ENCODE peak calls at places on chromosomes 11 and 22, in four cellular contexts. One of them, this sample, is unnamed.

GRCh38 chr11:69470301-69470700 is 11.2 kb upstream of the LINC01488 start:
- DNase-seq in K562: no peak
- DNase-seq in GM12878: no peak
- DNase-seq in HepG2: peak; percentile 47
- DNase-seq in this sample: no peak

GRCh38 chr11:65872555-65873279 is at the start of gene EFEMP2:
- DNase-seq in K562: no peak
- DNase-seq in GM12878: no peak
- DNase-seq in HepG2: no peak
- DNase-seq in this sample: no peak

GRCh38 chr11:69510471-69511357 is 29.3 kb downstream of the LINC01488 start:
- DNase-seq in K562: no peak
- DNase-seq in GM12878: no peak
- DNase-seq in HepG2: no peak
- DNase-seq in this sample: no peak

GRCh38 chr11:62680825-62681240 is 2.0 kb upstream of the UBXN1 start:
- DNase-seq in K562: peak; percentile 66
- DNase-seq in GM12878: no peak
- DNase-seq in HepG2: peak; percentile 80
- DNase-seq in this sample: no peak

GRCh38 chr22:30922151-30922611 is 46.4 kb downstream of the MORC2 start:
- DNase-seq in K562: no peak
- DNase-seq in GM12878: peak; percentile 60
- DNase-seq in HepG2: no peak
- DNase-seq in this sample: no peak

GRCh38 chr22:19183216-19183615 is 4.7 kb upstream of the SLC25A1 start:
- DNase-seq in K562: no peak
- DNase-seq in GM12878: no peak
- DNase-seq in HepG2: no peak
- DNase-seq in this sample: no peak

GRCh38 chr11:47527186-47527585 is 25.7 kb downstream of the CELF1 start:
- DNase-seq in K562: no peak
- DNase-seq in GM12878: no peak
- DNase-seq in HepG2: no peak
- DNase-seq in this sample: no peak

GRCh38 chr11:2990617-2991476 is 1.3 kb downstream of the NAP1L4 start:
- DNase-seq in K562: peak; percentile 39
- DNase-seq in GM12878: no peak
- DNase-seq in HepG2: peak; percentile 77
- DNase-seq in this sample: no peak

GRCh38 chr11:65591939-65592814 is 3.4 kb downstream of the KCNK7 start:
- DNase-seq in K562: no peak
- DNase-seq in GM12878: no peak
- DNase-seq in HepG2: no peak
- DNase-seq in this sample: peak; percentile 79

GRCh38 chr11:363948-364761 is 5.1 kb upstream of the B4GALNT4 start:
- DNase-seq in K562: no peak
- DNase-seq in GM12878: no peak
- DNase-seq in HepG2: peak; percentile 62
- DNase-seq in this sample: peak; percentile 82

GRCh38 chr11:93905384-93905783 is 55.0 kb upstream of the VSTM5 start:
- DNase-seq in K562: no peak
- DNase-seq in GM12878: no peak
- DNase-seq in HepG2: peak; percentile 33
- DNase-seq in this sample: no peak

GRCh38 chr11:15198284-15198683 is 83.6 kb downstream of the INSC start:
- DNase-seq in K562: no peak
- DNase-seq in GM12878: no peak
- DNase-seq in HepG2: no peak
- DNase-seq in this sample: no peak

GRCh38 chr11:46383974-46384701 is 2.7 kb downstream of the MDK start:
- DNase-seq in K562: peak; percentile 46
- DNase-seq in GM12878: no peak
- DNase-seq in HepG2: no peak
- DNase-seq in this sample: no peak

GRCh38 chr11:532512-533048 is 2.8 kb downstream of the HRAS start:
- DNase-seq in K562: no peak
- DNase-seq in GM12878: no peak
- DNase-seq in HepG2: no peak
- DNase-seq in this sample: peak; percentile 8

GRCh38 chr22:32839776-32840571 is 38.5 kb downstream of the TIMP3 start:
- DNase-seq in K562: no peak
- DNase-seq in GM12878: no peak
- DNase-seq in HepG2: no peak
- DNase-seq in this sample: no peak

GRCh38 chr11:10666976-10667892 is 26.3 kb downstream of the IRAG1 start:
- DNase-seq in K562: no peak
- DNase-seq in GM12878: no peak
- DNase-seq in HepG2: no peak
- DNase-seq in this sample: no peak

GRCh38 chr11:3834349-3835099 is 6.2 kb downstream of the RHOG start:
- DNase-seq in K562: peak; percentile 89
- DNase-seq in GM12878: no peak
- DNase-seq in HepG2: no peak
- DNase-seq in this sample: peak; percentile 28

GRCh38 chr11:59545179-59546020 is 34.1 kb downstream of the OR4D9 start:
- DNase-seq in K562: peak; percentile 91
- DNase-seq in GM12878: no peak
- DNase-seq in HepG2: no peak
- DNase-seq in this sample: no peak

GRCh38 chr11:8357891-8358566 is 94.4 kb upstream of the LMO1 start:
- DNase-seq in K562: no peak
- DNase-seq in GM12878: no peak
- DNase-seq in HepG2: no peak
- DNase-seq in this sample: no peak

GRCh38 chr22:45880091-45880651 is 96.8 kb downstream of the WNT7B start:
- DNase-seq in K562: no peak
- DNase-seq in GM12878: no peak
- DNase-seq in HepG2: no peak
- DNase-seq in this sample: no peak

GRCh38 chr11:87740968-87741367 is 434.3 kb downstream of the RAB38 start:
- DNase-seq in K562: no peak
- DNase-seq in GM12878: no peak
- DNase-seq in HepG2: no peak
- DNase-seq in this sample: no peak

GRCh38 chr22:20885557-20886323 is 26.9 kb downstream of the SNAP29 start:
- DNase-seq in K562: peak; percentile 98
- DNase-seq in GM12878: no peak
- DNase-seq in HepG2: peak; percentile 85
- DNase-seq in this sample: peak; percentile 89

GRCh38 chr11:108635106-108635505 is 29.8 kb upstream of the DDX10 start:
- DNase-seq in K562: no peak
- DNase-seq in GM12878: no peak
- DNase-seq in HepG2: no peak
- DNase-seq in this sample: no peak

GRCh38 chr11:108629274-108629673 is 35.6 kb upstream of the DDX10 start:
- DNase-seq in K562: no peak
- DNase-seq in GM12878: no peak
- DNase-seq in HepG2: no peak
- DNase-seq in this sample: no peak

GRCh38 chr11:108628326-108628725 is 34.8 kb upstream of the EXPH5 start:
- DNase-seq in K562: no peak
- DNase-seq in GM12878: no peak
- DNase-seq in HepG2: no peak
- DNase-seq in this sample: no peak

GRCh38 chr11:108628812-108629211 is 35.2 kb upstream of the EXPH5 start:
- DNase-seq in K562: no peak
- DNase-seq in GM12878: no peak
- DNase-seq in HepG2: no peak
- DNase-seq in this sample: no peak

GRCh38 chr11:108632041-108632440 is 32.8 kb upstream of the DDX10 start:
- DNase-seq in K562: no peak
- DNase-seq in GM12878: no peak
- DNase-seq in HepG2: no peak
- DNase-seq in this sample: no peak
- TF ChIP-seq NR2C2 in K562: no peak
- TF ChIP-seq NR2C2 in GM12878: no peak
- TF ChIP-seq NR2C2 in HepG2: no peak
- TF ChIP-seq NR2C2 in this sample: no peak

GRCh38 chr11:34970480-34970879 is 54.1 kb downstream of the PDHX start:
- DNase-seq in K562: no peak
- DNase-seq in GM12878: no peak
- DNase-seq in HepG2: no peak
- DNase-seq in this sample: no peak

GRCh38 chr11:34970033-34970432 is 53.6 kb downstream of the PDHX start:
- DNase-seq in K562: no peak
- DNase-seq in GM12878: no peak
- DNase-seq in HepG2: peak; percentile 2
- DNase-seq in this sample: no peak

GRCh38 chr11:34976496-34976895 is 60.1 kb downstream of the PDHX start:
- DNase-seq in K562: no peak
- DNase-seq in GM12878: no peak
- DNase-seq in HepG2: no peak
- DNase-seq in this sample: no peak

GRCh38 chr11:34975482-34975881 is 59.1 kb downstream of the PDHX start:
- DNase-seq in K562: no peak
- DNase-seq in GM12878: no peak
- DNase-seq in HepG2: peak; percentile 2
- DNase-seq in this sample: no peak

GRCh38 chr11:34972892-34973291 is 56.5 kb downstream of the PDHX start:
- DNase-seq in K562: no peak
- DNase-seq in GM12878: no peak
- DNase-seq in HepG2: no peak
- DNase-seq in this sample: no peak
- TF ChIP-seq NR2C2 in K562: no peak
- TF ChIP-seq NR2C2 in GM12878: no peak
- TF ChIP-seq NR2C2 in HepG2: no peak
- TF ChIP-seq NR2C2 in this sample: no peak

GRCh38 chr22:23071163-23072034 is 1.1 kb downstream of the GNAZ start:
- DNase-seq in K562: no peak
- DNase-seq in GM12878: no peak
- DNase-seq in HepG2: no peak
- DNase-seq in this sample: peak; percentile 22
- TF ChIP-seq NR2C2 in K562: no peak
- TF ChIP-seq NR2C2 in GM12878: no peak
- TF ChIP-seq NR2C2 in HepG2: no peak
- TF ChIP-seq NR2C2 in this sample: no peak

DNA sequence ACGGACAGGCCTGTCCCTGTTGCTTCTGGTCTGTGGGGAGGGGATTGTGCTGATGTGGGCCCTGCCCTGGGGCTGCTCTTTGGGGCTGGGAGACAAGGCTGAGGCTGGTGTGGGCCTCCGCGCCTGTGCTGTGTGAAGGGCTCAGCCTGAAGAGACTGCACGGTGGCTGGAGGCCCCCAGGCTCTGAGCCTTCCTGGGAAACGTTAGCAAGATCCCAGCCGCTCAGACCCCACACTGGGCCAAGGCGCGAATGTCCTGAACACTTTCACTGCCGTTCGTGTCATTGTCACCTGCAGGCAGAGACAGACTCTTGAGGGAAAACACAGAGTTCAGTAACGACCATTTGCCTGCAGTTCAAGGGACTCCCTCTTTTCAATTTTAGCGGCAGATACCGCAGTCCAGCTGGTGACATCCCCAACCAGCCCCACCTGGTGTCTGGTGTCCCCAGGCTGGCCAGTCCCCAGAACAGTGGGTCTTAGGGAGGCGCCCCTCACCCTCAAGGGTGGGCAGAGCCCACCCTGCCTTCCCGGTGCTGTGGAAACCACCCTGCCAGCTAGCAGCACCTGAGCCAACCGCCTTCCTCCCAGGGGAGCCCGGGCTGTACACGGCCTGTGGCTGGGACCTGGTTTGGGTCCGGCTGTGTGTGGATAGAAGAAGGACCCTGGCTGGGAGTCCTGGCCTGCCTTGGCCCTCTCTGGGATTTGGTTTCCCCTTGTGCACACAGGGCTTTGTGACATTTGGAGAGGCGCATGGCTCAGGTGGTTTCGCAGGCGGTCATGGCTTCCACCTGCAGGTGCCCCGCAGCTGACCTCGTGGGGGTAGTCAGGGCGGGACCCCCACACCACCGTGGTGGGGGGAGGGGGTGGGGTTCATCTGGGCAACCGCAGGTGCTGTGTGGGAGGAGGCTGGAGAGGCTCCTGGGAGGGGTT is 5.7 kb downstream of the PANX2 start:
- DNase-seq in K562: no peak
- DNase-seq in GM12878: no peak
- DNase-seq in HepG2: no peak
- DNase-seq in this sample: no peak
- TF ChIP-seq NR2C2 in K562: no peak
- TF ChIP-seq NR2C2 in GM12878: no peak
- TF ChIP-seq NR2C2 in HepG2: no peak
- TF ChIP-seq NR2C2 in this sample: no peak

GRCh38 chr11:27574342-27574741 is 67.8 kb upstream of the LIN7C start:
- DNase-seq in K562: no peak
- DNase-seq in GM12878: no peak
- DNase-seq in HepG2: no peak
- DNase-seq in this sample: no peak

GRCh38 chr11:27571151-27571840 is 64.7 kb upstream of the LIN7C start:
- DNase-seq in K562: no peak
- DNase-seq in GM12878: no peak
- DNase-seq in HepG2: no peak
- DNase-seq in this sample: no peak

GRCh38 chr11:27570542-27570941 is 64.0 kb upstream of the LIN7C start:
- DNase-seq in K562: no peak
- DNase-seq in GM12878: no peak
- DNase-seq in HepG2: no peak
- DNase-seq in this sample: no peak
- TF ChIP-seq NR2C2 in K562: no peak
- TF ChIP-seq NR2C2 in GM12878: no peak
- TF ChIP-seq NR2C2 in HepG2: no peak
- TF ChIP-seq NR2C2 in this sample: no peak

DNA sequence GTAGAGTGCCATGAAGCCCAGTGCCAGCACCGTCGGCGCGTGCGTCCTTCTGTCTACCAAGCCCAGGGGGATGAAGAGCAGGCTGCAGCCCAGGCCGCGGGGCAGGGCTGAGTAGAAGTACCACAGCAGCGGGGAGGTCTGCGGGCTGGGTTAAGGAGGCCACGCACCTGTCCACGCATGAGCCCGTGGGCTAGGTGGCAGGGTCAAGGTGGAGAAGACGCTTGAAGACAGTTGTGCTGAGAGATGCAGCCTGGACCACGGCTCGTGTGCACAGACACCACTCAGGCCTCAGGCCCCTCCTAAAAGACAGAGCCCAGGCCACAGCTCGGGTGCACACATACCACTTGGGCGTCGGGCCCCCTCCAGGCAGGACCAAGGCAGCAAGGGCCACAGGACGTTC is 10.4 kb downstream of the ALG12 start:
- DNase-seq in K562: no peak
- DNase-seq in GM12878: no peak
- DNase-seq in HepG2: no peak
- DNase-seq in this sample: no peak
- TF ChIP-seq NR2C2 in K562: no peak
- TF ChIP-seq NR2C2 in GM12878: no peak
- TF ChIP-seq NR2C2 in HepG2: no peak
- TF ChIP-seq NR2C2 in this sample: no peak

DNA sequence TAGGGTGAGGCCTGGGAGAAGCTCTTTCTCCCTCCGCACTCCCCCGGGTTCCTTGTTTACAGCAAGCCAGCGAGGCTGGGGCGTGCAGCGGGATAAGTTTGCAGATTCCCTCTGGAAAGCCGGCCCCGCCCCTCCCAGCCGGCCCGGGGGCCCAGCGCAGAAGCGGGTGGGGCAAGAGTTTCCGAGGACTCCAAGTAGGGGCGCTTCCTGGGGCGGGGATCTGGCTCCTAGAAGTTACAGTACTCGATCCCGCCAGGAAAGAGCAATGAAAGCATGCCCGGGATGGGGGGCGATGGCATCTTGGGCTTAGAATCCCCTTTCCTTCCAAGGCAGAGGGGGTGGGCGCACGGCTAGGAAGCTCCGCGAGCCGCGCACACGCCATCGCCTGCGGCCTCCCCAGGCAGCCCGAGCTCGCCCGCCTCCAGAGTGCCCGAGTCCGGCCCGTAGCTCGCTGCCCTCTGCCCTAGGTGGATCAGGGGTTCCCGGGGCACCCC is 385 bp downstream of the TST start:
- DNase-seq in K562: no peak
- DNase-seq in GM12878: no peak
- DNase-seq in HepG2: peak; percentile 40
- DNase-seq in this sample: peak; percentile 72
- TF ChIP-seq NR2C2 in K562: no peak
- TF ChIP-seq NR2C2 in GM12878: no peak
- TF ChIP-seq NR2C2 in HepG2: no peak
- TF ChIP-seq NR2C2 in this sample: no peak